ENCODE peak calls at places on chromosomes 12 and 14, in five cellular contexts. F, J, X, L and Q are unnamed samples. For H3K36me3, the result is how much of the 10 kb centered on the place peaks cover.

GRCh38 chr14:21092147-21093011 is 6.1 kb downstream of the ZNF219 start:
- DNase-seq in J (peak), F (peak), X (peak), L (peak), Q (no peak)

GRCh38 chr14:99598774-99599173 is 5.2 kb downstream of the CCDC85C start:
- DNase-seq in X (no peak), F (no peak), J (no peak), L (peak), Q (no peak)

GRCh38 chr14:22656226-22656625 is 12.1 kb upstream of the OR6J1 start:
- DNase-seq in X (no peak), J (no peak), L (no peak), F (no peak), Q (no peak)

GRCh38 chr12:132178801-132179401 is 34.6 kb downstream of the NOC4L start:
- DNase-seq in L (no peak), X (no peak), J (peak), F (peak), Q (no peak)

GRCh38 chr14:101954501-101954900 is 9.9 kb upstream of the DYNC1H1 start:
- DNase-seq in X (peak), L (no peak), J (no peak), F (no peak), Q (no peak)

GRCh38 chr14:50937325-50937724 is 7.0 kb downstream of the PYGL start:
- DNase-seq in X (no peak), J (no peak), F (no peak), L (no peak), Q (no peak)

GRCh38 chr14:75553761-75554160 is 24.7 kb upstream of the FLVCR2 start:
- DNase-seq in L (no peak), F (no peak), J (no peak), X (no peak), Q (no peak)

GRCh38 chr12:2853626-2854025 is 3.2 kb downstream of the TEX52 start:
- DNase-seq in X (peak), L (peak), F (peak), J (peak), Q (peak)

GRCh38 chr14:23641915-23642588 is 5.9 kb downstream of the DHRS2 start:
- DNase-seq in L (no peak), F (peak), X (no peak), J (no peak), Q (no peak)

GRCh38 chr12:97229036-97229435 is 233.6 kb upstream of the RMST start:
- DNase-seq in J (no peak), L (no peak), X (no peak), F (no peak), Q (no peak)

GRCh38 chr12:104722541-104723534 is 235.3 kb downstream of the SLC41A2 start:
- DNase-seq in X (no peak), L (no peak), F (no peak), J (peak), Q (no peak)

GRCh38 chr12:2501464-2502181 is 293.1 kb upstream of the FKBP4 start:
- DNase-seq in F (no peak), J (no peak), X (peak), L (peak), Q (no peak)

GRCh38 chr12:64890873-64891468 is 66.5 kb downstream of the TBC1D30 start:
- DNase-seq in F (peak), X (no peak), L (no peak), J (peak), Q (peak)

GRCh38 chr12:104012331-104012730 is 37.7 kb downstream of the GLT8D2 start:
- DNase-seq in X (no peak), L (no peak), J (no peak), F (no peak), Q (no peak)

GRCh38 chr12:51011960-51012359 is 14.2 kb downstream of the SLC11A2 start:
- DNase-seq in X (no peak), J (no peak), F (no peak), L (no peak), Q (no peak)

GRCh38 chr14:90886297-90886830 is 70.1 kb upstream of the TTC7B start:
- DNase-seq in F (no peak), J (peak), L (no peak), X (no peak), Q (no peak)

GRCh38 chr12:57834086-57834876 is 12.2 kb downstream of the CTDSP2 start:
- DNase-seq in J (peak), F (no peak), X (no peak), L (no peak), Q (no peak)

GRCh38 chr12:100058482-100059029 is 73.8 kb upstream of the ANKS1B start:
- DNase-seq in X (no peak), L (no peak), F (no peak), J (no peak), Q (no peak)

DNA sequence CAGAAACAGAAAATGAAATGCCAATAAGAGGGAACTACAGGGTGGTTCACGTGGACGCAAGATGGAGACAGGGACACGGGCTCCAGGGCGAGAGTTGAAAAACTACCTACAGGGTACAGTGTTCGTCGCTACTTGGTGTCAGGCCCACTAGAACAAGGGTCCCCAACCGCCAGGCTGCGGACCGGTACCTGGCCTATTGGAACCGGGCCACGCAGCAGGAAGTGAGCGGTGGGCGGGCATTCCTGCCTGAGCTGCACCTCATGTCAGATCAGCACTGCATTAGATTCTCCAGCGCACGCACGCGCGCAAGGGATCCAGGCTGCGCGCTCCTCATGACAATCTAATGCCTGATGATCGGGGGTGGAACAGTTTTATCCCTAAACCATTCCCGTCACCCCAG is 14.8 kb downstream of the INF2 start:
- DNase-seq in X (no peak), J (no peak), F (no peak), L (no peak), Q (no peak)
- H3K36me3 ChIP-seq in X (half or more), J (under half), F (under half), L (under half), Q (half or more)

GRCh38 chr12:113069149-113069548 is 12.6 kb downstream of the DTX1 start:
- DNase-seq in F (no peak), J (no peak), X (no peak), L (no peak), Q (no peak)
- H3K36me3 ChIP-seq in F (under half), J (under half), X (under half), L (under half), Q (under half)

DNA sequence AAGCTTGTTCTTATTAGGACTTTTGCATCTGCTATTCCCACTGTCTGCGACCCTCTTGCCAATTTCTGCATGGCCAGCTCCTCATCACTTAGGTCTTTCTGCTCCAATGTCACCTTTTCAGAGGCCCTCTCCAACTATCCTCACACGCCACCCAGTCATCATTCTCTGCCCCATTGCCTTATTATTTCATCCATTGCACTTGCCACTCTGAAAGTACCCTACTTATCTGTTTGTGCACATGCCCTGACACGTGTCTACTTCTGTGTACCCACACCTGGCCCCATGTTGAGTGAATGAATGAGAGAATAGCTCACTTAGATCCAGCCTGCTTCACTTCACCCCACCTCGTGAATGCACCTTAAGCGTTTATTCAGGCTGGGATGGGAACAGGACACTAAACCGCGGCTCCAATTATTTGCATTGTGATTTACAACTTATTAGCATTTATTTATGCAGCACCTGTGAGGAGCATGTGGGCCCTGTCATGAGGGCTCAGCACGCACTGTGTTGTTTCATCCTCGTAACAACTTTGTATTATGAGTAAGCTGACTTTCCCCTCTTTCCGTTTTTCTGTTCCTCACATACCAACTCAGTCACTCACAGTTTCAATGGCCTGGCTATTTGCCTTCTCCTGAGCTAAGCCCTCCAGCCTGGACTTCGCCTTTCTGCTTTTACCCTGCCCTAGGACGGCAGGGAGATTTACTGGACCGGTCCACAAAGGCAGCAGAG is 218.9 kb upstream of the TBX3 start:
- DNase-seq in F (no peak), X (no peak), L (no peak), J (no peak), Q (no peak)
- H3K36me3 ChIP-seq in F (under half), X (under half), L (under half), J (under half), Q (under half)

DNA sequence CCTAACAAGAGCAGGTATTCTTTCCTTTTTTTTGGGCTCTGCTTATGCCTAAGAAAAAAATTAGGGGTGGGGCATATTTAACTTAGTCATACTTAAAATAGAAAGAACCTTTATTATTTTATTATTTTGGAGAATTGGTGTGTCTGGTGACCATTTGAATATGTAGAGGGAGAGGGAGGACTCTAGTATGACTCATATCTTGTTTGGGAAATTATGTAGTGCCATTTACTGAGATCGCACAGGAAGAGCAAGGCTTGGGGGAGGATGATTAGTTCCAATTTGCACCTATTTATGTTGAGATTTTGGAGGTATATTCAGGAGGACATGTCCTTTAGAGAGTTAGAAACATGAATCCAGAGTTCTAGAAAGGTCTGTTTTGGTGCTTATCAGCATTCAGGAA is 9.9 kb downstream of the ZNF410 start:
- DNase-seq in L (no peak), X (no peak), F (no peak), J (no peak), Q (no peak)
- H3K36me3 ChIP-seq in L (half or more), X (half or more), F (under half), J (under half), Q (half or more)